ENCODE peak calls at places on chromosomes 3 and 15, in seven cellular contexts. C, B, Z, L, N, J and G are unnamed samples. For H3K9me3, the result is how much of the 10 kb centered on the place peaks cover.

GRCh38 chr3:186166036-186166435 is 57.1 kb upstream of the ETV5 start:
- DNase-seq in C (no peak), B (no peak), Z (no peak), L (no peak), N (no peak), J (no peak), G (no peak)

GRCh38 chr15:62362608-62363007 is 197.5 kb upstream of the C2CD4B start:
- DNase-seq in C (no peak), B (no peak), Z (peak), L (peak), N (no peak), J (no peak), G (peak)

GRCh38 chr3:60277376-60277800 is 973.9 kb downstream of the FHIT start:
- DNase-seq in C (no peak), B (peak), Z (no peak), L (no peak), N (no peak), J (no peak), G (no peak)

GRCh38 chr3:66115858-66116654 is 77.3 kb upstream of the MAGI1 start:
- DNase-seq in C (peak), B (peak), Z (peak), L (peak), N (peak), J (no peak), G (peak)

GRCh38 chr3:55333041-55333440 is 154.1 kb downstream of the WNT5A start:
- DNase-seq in C (no peak), B (no peak), Z (peak), L (peak), N (no peak), J (no peak), G (no peak)

GRCh38 chr3:132083583-132084372 is 49.0 kb upstream of the CPNE4 start:
- DNase-seq in C (no peak), B (no peak), Z (peak), L (no peak), N (no peak), J (no peak), G (peak)

GRCh38 chr3:144431134-144431533 is 459.5 kb downstream of the DIPK2A start:
- DNase-seq in C (no peak), B (no peak), Z (no peak), L (no peak), N (no peak), J (no peak), G (no peak)

GRCh38 chr3:43082457-43082856 is 23.4 kb downstream of the POMGNT2 start:
- DNase-seq in C (no peak), B (no peak), Z (no peak), L (no peak), N (no peak), J (no peak), G (no peak)

GRCh38 chr15:89172921-89173320 is 48.5 kb downstream of the RLBP1 start:
- DNase-seq in C (no peak), B (no peak), Z (no peak), L (no peak), N (no peak), J (no peak), G (no peak)

GRCh38 chr15:58742424-58743160 is 6.9 kb downstream of the ADAM10 start:
- DNase-seq in C (no peak), B (no peak), Z (no peak), L (peak), N (peak), J (no peak), G (no peak)

GRCh38 chr3:61808526-61808925 is 247.2 kb downstream of the PTPRG start:
- DNase-seq in C (no peak), B (no peak), Z (peak), L (no peak), N (no peak), J (peak), G (no peak)

GRCh38 chr15:66053991-66054390 is 184.7 kb downstream of the RAB11A start:
- DNase-seq in C (no peak), B (no peak), Z (no peak), L (no peak), N (no peak), J (no peak), G (no peak)

GRCh38 chr15:96323250-96324162 is 7.0 kb upstream of the NR2F2 start:
- DNase-seq in C (peak), B (no peak), Z (no peak), L (no peak), N (no peak), J (peak), G (no peak)

GRCh38 chr3:10189557-10190374 is 25.0 kb downstream of the IRAK2 start:
- DNase-seq in C (no peak), B (no peak), Z (peak), L (peak), N (no peak), J (peak), G (peak)

GRCh38 chr15:38299216-38299615 is 46.6 kb downstream of the SPRED1 start:
- DNase-seq in C (no peak), B (no peak), Z (peak), L (peak), N (no peak), J (no peak), G (no peak)

GRCh38 chr15:90836296-90836871 is 32.0 kb upstream of the FURIN start:
- DNase-seq in C (no peak), B (no peak), Z (peak), L (peak), N (no peak), J (no peak), G (no peak)

GRCh38 chr3:105904683-105905320 is 36.0 kb upstream of the CBLB start:
- DNase-seq in C (no peak), B (no peak), Z (peak), L (peak), N (peak), J (no peak), G (peak)

GRCh38 chr3:102909904-102910303 is 475.1 kb downstream of the ZPLD1 start:
- DNase-seq in C (no peak), B (no peak), Z (no peak), L (no peak), N (no peak), J (no peak), G (no peak)

GRCh38 chr3:188646592-188646991 is 492.6 kb downstream of the LPP start:
- DNase-seq in C (no peak), B (no peak), Z (peak), L (peak), N (peak), J (no peak), G (no peak)

GRCh38 chr15:61032600-61033286 is 196.4 kb downstream of the RORA start:
- DNase-seq in C (no peak), B (no peak), Z (no peak), L (no peak), N (no peak), J (no peak), G (no peak)

GRCh38 chr3:9190276-9190675 is 59.2 kb downstream of the SRGAP3 start:
- DNase-seq in C (no peak), B (no peak), Z (no peak), L (no peak), N (no peak), J (no peak), G (no peak)

GRCh38 chr3:128051459-128051836 is 789 bp upstream of the SEC61A1 start:
- DNase-seq in C (peak), B (no peak), Z (peak), L (no peak), N (no peak), J (no peak), G (no peak)

GRCh38 chr3:123421353-123422174 is 27.3 kb downstream of the ADCY5 start:
- DNase-seq in C (no peak), B (no peak), Z (no peak), L (no peak), N (no peak), J (peak), G (no peak)

GRCh38 chr3:174302746-174303315 is 556.3 kb upstream of the NAALADL2 start:
- DNase-seq in C (no peak), B (no peak), Z (no peak), L (no peak), N (no peak), J (no peak), G (no peak)

GRCh38 chr3:147419062-147419701 is 10.0 kb downstream of the ZIC1 start:
- DNase-seq in C (peak), B (no peak), Z (peak), L (peak), N (peak), J (no peak), G (peak)

GRCh38 chr15:35657679-35658201 is 111.8 kb upstream of the DPH6 start:
- DNase-seq in C (no peak), B (no peak), Z (peak), L (peak), N (no peak), J (no peak), G (peak)

GRCh38 chr3:536417-536813 is 339.9 kb downstream of the CHL1 start:
- DNase-seq in C (no peak), B (no peak), Z (peak), L (no peak), N (no peak), J (no peak), G (no peak)

GRCh38 chr3:126512916-126513650 is 4.5 kb downstream of the UROC1 start:
- DNase-seq in C (no peak), B (no peak), Z (no peak), L (no peak), N (no peak), J (no peak), G (no peak)

GRCh38 chr3:194607592-194608386 is 25.4 kb downstream of the TMEM44 start:
- DNase-seq in C (no peak), B (no peak), Z (no peak), L (no peak), N (peak), J (no peak), G (no peak)

GRCh38 chr3:53493997-53494791 is at the start of gene CACNA1D:
- DNase-seq in C (no peak), B (peak), Z (peak), L (no peak), N (peak), J (peak), G (peak)

GRCh38 chr3:10268930-10269329 is 20.7 kb downstream of the TATDN2 start:
- DNase-seq in C (no peak), B (no peak), Z (no peak), L (no peak), N (peak), J (no peak), G (no peak)

GRCh38 chr3:49236226-49236625 is 40.8 kb downstream of the C3orf62 start:
- DNase-seq in C (no peak), B (no peak), Z (no peak), L (no peak), N (no peak), J (no peak), G (no peak)

GRCh38 chr3:49238274-49239127 is 38.5 kb downstream of the C3orf62 start:
- DNase-seq in C (no peak), B (no peak), Z (peak), L (peak), N (peak), J (no peak), G (no peak)

DNA sequence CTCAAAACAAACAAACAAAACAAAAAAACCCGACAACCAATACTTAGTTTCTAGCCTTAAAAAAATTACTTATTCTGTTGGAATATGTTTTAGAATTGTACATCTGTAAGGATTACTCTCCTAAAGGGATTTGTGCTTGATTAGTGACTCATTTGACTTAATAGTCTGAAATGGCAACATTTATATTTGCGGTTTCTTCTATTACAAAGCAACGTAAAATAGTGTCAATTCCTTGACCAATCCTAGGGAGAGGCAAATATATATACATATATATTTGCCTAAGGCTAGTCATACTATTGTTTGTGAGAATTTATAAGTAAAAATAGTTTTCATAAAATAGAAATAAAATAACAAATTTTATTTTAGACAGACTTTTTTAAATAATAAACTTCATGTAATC is 39.7 kb downstream of the C3orf62 start:
- DNase-seq in C (no peak), B (no peak), Z (no peak), L (no peak), N (no peak), J (no peak), G (no peak)
- H3K9me3 ChIP-seq in C (under half), B (under half), Z (under half), L (under half), N (under half), J (under half), G (under half)

DNA sequence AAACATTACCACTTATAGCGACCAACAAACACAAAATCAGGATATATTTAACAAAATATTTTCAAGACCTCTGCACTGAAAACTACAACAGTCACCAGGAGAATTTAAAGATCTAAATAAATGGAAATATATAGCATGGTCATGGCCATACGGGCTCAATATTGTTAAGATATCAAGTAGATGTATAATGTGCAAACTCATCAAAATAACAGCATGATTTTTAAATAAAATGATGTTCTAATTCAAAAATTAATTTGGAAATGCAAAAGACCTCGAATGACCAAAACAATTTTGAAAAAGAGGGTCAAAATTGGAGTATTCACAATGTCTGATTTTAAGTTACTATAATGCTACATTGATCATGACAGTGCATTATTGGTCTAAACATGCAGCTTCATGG is 159.1 kb upstream of the NDN start:
- DNase-seq in C (no peak), B (no peak), Z (no peak), L (no peak), N (no peak), J (no peak), G (no peak)
- H3K9me3 ChIP-seq in C (under half), B (under half), Z (under half), L (under half), N (under half), J (under half), G (under half)

DNA sequence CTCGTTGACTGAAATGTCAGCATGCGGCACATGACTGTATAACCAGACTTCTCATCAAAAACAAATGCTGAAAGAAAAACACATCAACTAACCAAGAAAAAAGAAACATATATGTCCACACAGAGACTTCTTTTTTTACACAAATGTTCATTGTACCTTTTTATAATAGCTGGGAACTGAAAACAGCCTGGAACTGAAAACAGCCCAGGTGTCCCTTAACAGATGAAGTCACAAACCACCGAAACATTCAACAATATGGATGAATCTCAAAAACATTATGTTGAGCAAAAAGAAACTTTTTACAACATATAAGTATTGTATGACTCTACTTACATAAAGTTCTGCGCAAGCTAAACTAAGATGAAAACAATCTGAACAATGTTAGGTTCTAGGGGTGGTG is 20.6 kb downstream of the UBE3A start:
- DNase-seq in C (no peak), B (no peak), Z (no peak), L (no peak), N (no peak), J (no peak), G (no peak)
- H3K9me3 ChIP-seq in C (under half), B (under half), Z (under half), L (under half), N (under half), J (under half), G (under half)

GRCh38 chr15:25054943-25055342 is 100.2 kb downstream of the SNRPN start:
- DNase-seq in C (no peak), B (no peak), Z (no peak), L (no peak), N (no peak), J (no peak), G (no peak)

GRCh38 chr15:25052191-25052999 is 97.6 kb downstream of the SNRPN start:
- DNase-seq in C (no peak), B (no peak), Z (no peak), L (no peak), N (no peak), J (no peak), G (no peak)

GRCh38 chr15:25054329-25054728 is 99.5 kb downstream of the SNRPN start:
- DNase-seq in C (no peak), B (no peak), Z (no peak), L (no peak), N (no peak), J (no peak), G (no peak)

GRCh38 chr15:25053000-25053815 is 98.4 kb downstream of the SNRPN start:
- DNase-seq in C (no peak), B (no peak), Z (no peak), L (no peak), N (no peak), J (no peak), G (no peak)

DNA sequence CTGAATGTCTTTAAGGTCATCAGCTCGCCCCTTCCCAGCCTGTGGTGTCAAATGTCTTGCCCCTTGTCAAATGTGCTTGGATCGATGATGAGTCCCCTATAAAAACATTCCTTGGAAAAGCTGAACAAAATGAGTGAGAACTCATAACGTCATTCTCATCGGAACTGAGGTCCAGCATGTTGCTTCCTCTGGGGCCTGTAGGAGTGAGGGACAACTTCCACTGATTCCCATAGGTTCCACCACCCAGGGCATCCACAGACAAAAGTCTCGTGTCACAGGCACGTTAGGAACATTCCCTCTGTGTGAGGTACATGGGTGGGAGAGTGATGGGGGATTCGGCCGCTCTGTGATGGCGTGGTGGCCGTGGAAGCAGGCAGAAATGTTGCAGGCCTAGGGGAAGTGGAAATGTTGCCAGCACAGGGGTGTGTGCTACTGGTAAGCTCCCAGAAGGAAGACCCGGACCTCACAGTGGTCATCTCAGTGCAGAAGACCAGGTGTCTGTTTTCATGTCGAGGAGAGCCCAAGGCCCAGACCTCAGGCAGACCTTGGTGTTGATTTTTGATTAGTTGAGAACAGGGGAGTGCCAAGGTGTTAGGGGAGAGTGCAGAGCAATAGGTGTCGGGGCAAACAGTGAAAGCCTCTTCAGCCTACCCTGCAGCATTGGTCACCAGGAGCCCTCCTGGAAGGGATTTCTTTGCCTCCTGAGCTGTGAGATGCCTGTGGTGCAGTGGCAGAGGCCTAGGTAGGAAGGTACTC is 96.8 kb downstream of the SNRPN start:
- DNase-seq in C (no peak), B (no peak), Z (no peak), L (no peak), N (no peak), J (no peak), G (no peak)
- H3K9me3 ChIP-seq in C (half or more), B (under half), Z (under half), L (half or more), N (under half), J (half or more), G (under half)

DNA sequence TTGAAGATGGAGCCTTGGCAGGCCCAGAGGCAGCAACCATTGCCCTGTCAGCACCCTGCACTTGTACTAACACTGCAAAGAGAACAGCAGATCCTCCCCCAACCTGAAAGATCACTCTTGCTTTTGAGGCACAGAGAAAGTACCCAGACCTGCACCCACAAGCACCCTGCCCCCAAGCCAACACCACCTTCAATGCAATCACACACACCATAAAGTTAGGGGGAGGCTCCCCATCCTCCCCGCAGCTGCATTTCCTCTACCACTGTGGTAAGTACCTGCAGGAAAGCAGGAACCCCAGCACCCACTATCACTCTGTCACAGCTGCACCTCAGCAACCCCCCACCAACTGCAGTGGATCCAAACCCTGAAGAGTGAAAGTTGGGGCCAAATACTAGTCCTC is 12.0 kb downstream of the OR5K3 start:
- DNase-seq in C (no peak), B (no peak), Z (no peak), L (no peak), N (no peak), J (no peak), G (no peak)
- H3K9me3 ChIP-seq in C (under half), B (under half), Z (under half), L (under half), N (under half), J (under half), G (under half)

GRCh38 chr3:44734646-44735168 is 5.3 kb downstream of the ZNF501 start:
- DNase-seq in C (no peak), B (no peak), Z (no peak), L (no peak), N (no peak), J (no peak), G (no peak)

DNA sequence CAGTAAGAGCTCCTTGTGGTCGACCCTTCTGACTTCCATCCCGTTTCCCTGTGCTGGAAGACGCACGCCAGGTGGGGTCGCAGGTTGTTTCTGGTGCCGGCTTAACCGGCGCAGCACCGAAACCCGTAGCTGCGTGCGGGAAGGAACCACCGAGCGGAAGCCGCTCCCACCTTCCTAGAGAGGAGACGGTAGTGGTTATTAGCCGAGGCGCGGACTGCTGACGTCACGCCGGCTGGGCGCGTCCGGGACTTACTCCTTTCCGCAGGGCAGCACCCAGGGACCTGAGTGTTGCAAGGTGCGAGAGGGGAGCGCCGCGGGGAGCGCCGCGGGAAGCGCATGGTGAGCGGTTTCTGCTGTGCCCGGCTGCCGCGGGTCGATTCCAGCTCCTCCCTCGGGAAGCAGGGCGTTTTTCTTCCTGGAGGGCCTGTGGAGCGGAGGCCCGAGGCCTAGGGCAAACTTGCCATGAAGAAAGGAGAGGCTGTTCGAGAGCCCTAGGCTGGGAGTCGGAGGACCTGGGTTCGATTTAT is at the start of gene ZNF501:
- DNase-seq in C (peak), B (peak), Z (peak), L (peak), N (peak), J (peak), G (peak)
- H3K9me3 ChIP-seq in C (half or more), B (under half), Z (under half), L (half or more), N (under half), J (under half), G (under half)